ENCODE peak calls at places on chromosomes 2 and 18, in ten cellular contexts. One of them, this sample, is unnamed.

GRCh38 chr2:172326211-172326509 is 101.2 kb upstream of the ITGA6 start:
- DNase-seq in pancreas: no peak
- DNase-seq in lower lobe of right lung: no peak
- DNase-seq in A549: no peak
- DNase-seq in HL-60: no peak
- DNase-seq in heart left ventricle: no peak
- DNase-seq in psoas muscle: no peak
- DNase-seq in tibial nerve: no peak
- DNase-seq in fibroblast of lung: no peak
- DNase-seq in neural progenitor cell: no peak
- DNase-seq in this sample: no peak

GRCh38 chr2:233079953-233080835 is 20.1 kb downstream of the INPP5D start:
- DNase-seq in pancreas: no peak
- DNase-seq in lower lobe of right lung: no peak
- DNase-seq in A549: no peak
- DNase-seq in HL-60: peak
- DNase-seq in heart left ventricle: no peak
- DNase-seq in psoas muscle: no peak
- DNase-seq in tibial nerve: no peak
- DNase-seq in fibroblast of lung: no peak
- DNase-seq in neural progenitor cell: no peak
- DNase-seq in this sample: no peak

GRCh38 chr18:76989647-76990190 is 142.9 kb downstream of the MBP start:
- DNase-seq in pancreas: no peak
- DNase-seq in lower lobe of right lung: no peak
- DNase-seq in A549: no peak
- DNase-seq in HL-60: no peak
- DNase-seq in heart left ventricle: no peak
- DNase-seq in psoas muscle: peak
- DNase-seq in tibial nerve: no peak
- DNase-seq in fibroblast of lung: no peak
- DNase-seq in neural progenitor cell: no peak
- DNase-seq in this sample: no peak

GRCh38 chr2:137925599-137925998 is 38.7 kb upstream of the HNMT start:
- DNase-seq in pancreas: no peak
- DNase-seq in lower lobe of right lung: no peak
- DNase-seq in A549: no peak
- DNase-seq in HL-60: no peak
- DNase-seq in heart left ventricle: no peak
- DNase-seq in psoas muscle: no peak
- DNase-seq in tibial nerve: no peak
- DNase-seq in fibroblast of lung: no peak
- DNase-seq in neural progenitor cell: no peak
- DNase-seq in this sample: no peak

GRCh38 chr2:231900486-231900942 is 25.7 kb downstream of the NPPC start:
- DNase-seq in pancreas: peak
- DNase-seq in lower lobe of right lung: peak
- DNase-seq in A549: peak
- DNase-seq in HL-60: peak
- DNase-seq in heart left ventricle: peak
- DNase-seq in psoas muscle: peak
- DNase-seq in tibial nerve: peak
- DNase-seq in fibroblast of lung: peak
- DNase-seq in neural progenitor cell: peak
- DNase-seq in this sample: peak

GRCh38 chr2:210722092-210722491 is 165.7 kb downstream of the CPS1 start:
- DNase-seq in pancreas: no peak
- DNase-seq in lower lobe of right lung: no peak
- DNase-seq in A549: no peak
- DNase-seq in HL-60: no peak
- DNase-seq in heart left ventricle: no peak
- DNase-seq in psoas muscle: no peak
- DNase-seq in tibial nerve: no peak
- DNase-seq in fibroblast of lung: no peak
- DNase-seq in neural progenitor cell: no peak
- DNase-seq in this sample: no peak

GRCh38 chr2:73418343-73418742 is 32.7 kb downstream of the ALMS1 start:
- DNase-seq in pancreas: peak
- DNase-seq in lower lobe of right lung: peak
- DNase-seq in A549: no peak
- DNase-seq in HL-60: peak
- DNase-seq in heart left ventricle: peak
- DNase-seq in psoas muscle: peak
- DNase-seq in tibial nerve: peak
- DNase-seq in fibroblast of lung: peak
- DNase-seq in neural progenitor cell: no peak
- DNase-seq in this sample: peak

GRCh38 chr2:143802242-143802641 is 673.0 kb downstream of the ARHGAP15 start:
- DNase-seq in pancreas: no peak
- DNase-seq in lower lobe of right lung: no peak
- DNase-seq in A549: no peak
- DNase-seq in HL-60: no peak
- DNase-seq in heart left ventricle: no peak
- DNase-seq in psoas muscle: no peak
- DNase-seq in tibial nerve: no peak
- DNase-seq in fibroblast of lung: peak
- DNase-seq in neural progenitor cell: no peak
- DNase-seq in this sample: peak

GRCh38 chr2:4937550-4937949 is 754.6 kb upstream of the SOX11 start:
- DNase-seq in pancreas: no peak
- DNase-seq in lower lobe of right lung: no peak
- DNase-seq in A549: no peak
- DNase-seq in HL-60: no peak
- DNase-seq in heart left ventricle: no peak
- DNase-seq in psoas muscle: no peak
- DNase-seq in tibial nerve: no peak
- DNase-seq in fibroblast of lung: peak
- DNase-seq in neural progenitor cell: peak
- DNase-seq in this sample: peak

GRCh38 chr2:147026261-147026660 is 818.6 kb upstream of the ACVR2A start:
- DNase-seq in pancreas: no peak
- DNase-seq in lower lobe of right lung: no peak
- DNase-seq in A549: no peak
- DNase-seq in HL-60: no peak
- DNase-seq in heart left ventricle: no peak
- DNase-seq in psoas muscle: no peak
- DNase-seq in tibial nerve: no peak
- DNase-seq in fibroblast of lung: no peak
- DNase-seq in neural progenitor cell: no peak
- DNase-seq in this sample: no peak

GRCh38 chr2:178700922-178701342 is 106.3 kb downstream of the TTN start:
- DNase-seq in pancreas: no peak
- DNase-seq in lower lobe of right lung: no peak
- DNase-seq in A549: peak
- DNase-seq in HL-60: peak
- DNase-seq in heart left ventricle: no peak
- DNase-seq in psoas muscle: no peak
- DNase-seq in tibial nerve: no peak
- DNase-seq in fibroblast of lung: peak
- DNase-seq in neural progenitor cell: peak
- DNase-seq in this sample: no peak

GRCh38 chr18:21306368-21306767 is 64.3 kb downstream of the GREB1L start:
- DNase-seq in pancreas: no peak
- DNase-seq in lower lobe of right lung: no peak
- DNase-seq in A549: no peak
- DNase-seq in HL-60: no peak
- DNase-seq in heart left ventricle: no peak
- DNase-seq in psoas muscle: no peak
- DNase-seq in tibial nerve: no peak
- DNase-seq in fibroblast of lung: no peak
- DNase-seq in neural progenitor cell: no peak
- DNase-seq in this sample: no peak
- H3K27ac ChIP-seq in pancreas: no peak
- H3K27ac ChIP-seq in lower lobe of right lung: no peak
- H3K27ac ChIP-seq in A549: no peak
- H3K27ac ChIP-seq in HL-60: no peak
- H3K27ac ChIP-seq in heart left ventricle: no peak
- H3K27ac ChIP-seq in psoas muscle: no peak
- H3K27ac ChIP-seq in tibial nerve: no peak
- H3K27ac ChIP-seq in fibroblast of lung: no peak
- H3K27ac ChIP-seq in neural progenitor cell: no peak
- H3K27ac ChIP-seq in this sample: no peak

DNA sequence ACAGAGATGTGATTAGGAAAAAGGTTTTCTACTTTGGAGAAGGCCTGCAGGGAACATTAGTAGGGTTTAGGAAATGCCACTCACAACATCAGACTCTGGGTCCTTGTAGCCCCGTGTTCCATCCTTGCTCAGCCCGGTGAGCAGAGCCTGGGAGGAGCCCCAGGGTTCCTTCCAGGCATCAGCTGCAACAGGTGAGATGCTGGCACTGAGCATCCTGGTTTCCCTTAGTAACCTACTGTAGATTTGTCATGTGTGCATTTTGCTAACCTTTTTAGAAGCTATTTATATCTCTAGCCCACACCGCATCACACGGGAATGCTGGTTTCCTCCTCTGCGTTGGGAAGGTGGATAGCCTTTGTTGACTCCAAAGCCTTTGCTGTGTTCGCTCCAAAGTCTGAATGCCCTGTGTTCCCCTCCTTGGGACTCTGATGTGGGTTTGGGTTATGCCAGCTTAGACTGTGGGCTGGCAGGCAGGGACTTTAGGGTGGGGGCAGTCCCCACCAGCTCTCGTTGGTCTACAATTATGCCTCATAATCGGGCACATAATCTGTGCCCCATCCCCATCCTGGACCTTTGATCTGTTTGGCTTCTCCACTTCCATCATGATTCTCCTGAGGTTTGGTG is 69.3 kb downstream of the TMEM247 start:
- DNase-seq in pancreas: no peak
- DNase-seq in lower lobe of right lung: no peak
- DNase-seq in A549: no peak
- DNase-seq in HL-60: no peak
- DNase-seq in heart left ventricle: no peak
- DNase-seq in psoas muscle: no peak
- DNase-seq in tibial nerve: no peak
- DNase-seq in fibroblast of lung: no peak
- DNase-seq in neural progenitor cell: no peak
- DNase-seq in this sample: no peak
- TF ChIP-seq CTCF in pancreas: no peak
- TF ChIP-seq CTCF in lower lobe of right lung: no peak
- TF ChIP-seq CTCF in A549: no peak
- TF ChIP-seq CTCF in HL-60: no peak
- TF ChIP-seq CTCF in heart left ventricle: no peak
- TF ChIP-seq CTCF in psoas muscle: no peak
- TF ChIP-seq CTCF in tibial nerve: no peak
- TF ChIP-seq CTCF in fibroblast of lung: no peak
- TF ChIP-seq CTCF in neural progenitor cell: no peak
- TF ChIP-seq CTCF in this sample: no peak

GRCh38 chr2:145753966-145754365 is 1234.0 kb upstream of the ZEB2 start:
- DNase-seq in pancreas: no peak
- DNase-seq in lower lobe of right lung: no peak
- DNase-seq in A549: no peak
- DNase-seq in HL-60: peak
- DNase-seq in heart left ventricle: no peak
- DNase-seq in psoas muscle: no peak
- DNase-seq in tibial nerve: no peak
- DNase-seq in fibroblast of lung: no peak
- DNase-seq in neural progenitor cell: no peak
- DNase-seq in this sample: no peak
- H3K4me3 ChIP-seq in pancreas: no peak
- H3K4me3 ChIP-seq in lower lobe of right lung: no peak
- H3K4me3 ChIP-seq in A549: no peak
- H3K4me3 ChIP-seq in HL-60: no peak
- H3K4me3 ChIP-seq in heart left ventricle: no peak
- H3K4me3 ChIP-seq in psoas muscle: no peak
- H3K4me3 ChIP-seq in tibial nerve: no peak
- H3K4me3 ChIP-seq in fibroblast of lung: no peak
- H3K4me3 ChIP-seq in neural progenitor cell: no peak
- H3K4me3 ChIP-seq in this sample: no peak

GRCh38 chr2:176039375-176039774 is 37.3 kb upstream of the LNPK start:
- DNase-seq in pancreas: no peak
- DNase-seq in lower lobe of right lung: no peak
- DNase-seq in A549: no peak
- DNase-seq in HL-60: no peak
- DNase-seq in heart left ventricle: no peak
- DNase-seq in psoas muscle: no peak
- DNase-seq in tibial nerve: no peak
- DNase-seq in fibroblast of lung: no peak
- DNase-seq in neural progenitor cell: no peak
- DNase-seq in this sample: no peak
- H3K27ac ChIP-seq in pancreas: no peak
- H3K27ac ChIP-seq in lower lobe of right lung: no peak
- H3K27ac ChIP-seq in A549: no peak
- H3K27ac ChIP-seq in HL-60: no peak
- H3K27ac ChIP-seq in heart left ventricle: no peak
- H3K27ac ChIP-seq in psoas muscle: no peak
- H3K27ac ChIP-seq in tibial nerve: no peak
- H3K27ac ChIP-seq in fibroblast of lung: no peak
- H3K27ac ChIP-seq in neural progenitor cell: no peak
- H3K27ac ChIP-seq in this sample: no peak

This sample was measured in brain microvascular endothelial cell.